ENCODE peak calls at places on chromosomes 12 and 14, in four cellular contexts. O is left kidney, V is A549, N is left cardiac atrium. C is an unnamed sample.

GRCh38 chr12:55925870-55926737 is 1.6 kb downstream of the PYM1 start:
- DNase-seq in O (peak), V (no peak), N (no peak), C (no peak)

GRCh38 chr12:24138041-24138440 is 188.6 kb upstream of the SOX5 start:
- DNase-seq in O (no peak), V (no peak), N (no peak), C (no peak)

GRCh38 chr12:99111600-99111999 is 466.5 kb downstream of the APAF1 start:
- DNase-seq in O (peak), V (no peak), N (no peak), C (no peak)

GRCh38 chr14:96734076-96734622 is 63.0 kb upstream of the VRK1 start:
- DNase-seq in O (no peak), V (no peak), N (no peak), C (no peak)

GRCh38 chr14:64110832-64111231 is 183.3 kb downstream of the ESR2 start:
- DNase-seq in O (no peak), V (no peak), N (no peak), C (no peak)

GRCh38 chr12:59357811-59358210 is 238.0 kb upstream of the SLC16A7 start:
- DNase-seq in O (peak), V (no peak), N (no peak), C (no peak)

GRCh38 chr12:6335451-6336078 is 6.3 kb downstream of the TNFRSF1A start:
- DNase-seq in O (peak), V (peak), N (peak), C (no peak)

GRCh38 chr14:54108481-54109471 is 152.2 kb upstream of the BMP4 start:
- DNase-seq in O (no peak), V (no peak), N (no peak), C (no peak)

GRCh38 chr12:6792522-6793201 is 3.3 kb downstream of the CD4 start:
- DNase-seq in O (peak), V (no peak), N (no peak), C (no peak)

GRCh38 chr12:107457536-107457935 is 228.1 kb upstream of the PWP1 start:
- DNase-seq in O (no peak), V (no peak), N (no peak), C (no peak)